ENCODE peak calls at places on chromosome 10, in five cellular contexts. One of them, this sample, is unnamed.

GRCh38 chr10:101774589-101775272 is 1.2 kb downstream of the FGF8 start:
- DNase-seq in IMR-90: no peak
- DNase-seq in PC-3: no peak
- DNase-seq in OCI-LY7: no peak
- DNase-seq in neuronal stem cell: no peak
- DNase-seq in this sample: peak

GRCh38 chr10:77599651-77600050 is 38.0 kb downstream of the KCNMA1 start:
- DNase-seq in OCI-LY7: no peak
- DNase-seq in neuronal stem cell: no peak
- DNase-seq in IMR-90: no peak
- DNase-seq in PC-3: no peak
- DNase-seq in this sample: no peak

GRCh38 chr10:29163746-29164145 is 125.1 kb upstream of the LYZL1 start:
- DNase-seq in neuronal stem cell: no peak
- DNase-seq in PC-3: peak
- DNase-seq in OCI-LY7: no peak
- DNase-seq in IMR-90: peak
- DNase-seq in this sample: no peak

GRCh38 chr10:6918305-6918704 is 338.2 kb upstream of the PRKCQ start:
- DNase-seq in neuronal stem cell: no peak
- DNase-seq in IMR-90: no peak
- DNase-seq in PC-3: no peak
- DNase-seq in OCI-LY7: peak
- DNase-seq in this sample: no peak

GRCh38 chr10:76576276-76576962 is 1061.2 kb downstream of the KCNMA1 start:
- DNase-seq in OCI-LY7: no peak
- DNase-seq in IMR-90: peak
- DNase-seq in neuronal stem cell: no peak
- DNase-seq in PC-3: no peak
- DNase-seq in this sample: peak

GRCh38 chr10:22097696-22098095 is 94.2 kb upstream of the DNAJC1 start:
- DNase-seq in neuronal stem cell: no peak
- DNase-seq in OCI-LY7: no peak
- DNase-seq in IMR-90: no peak
- DNase-seq in PC-3: no peak
- DNase-seq in this sample: no peak

GRCh38 chr10:121393522-121393921 is 204.7 kb downstream of the FGFR2 start:
- DNase-seq in OCI-LY7: no peak
- DNase-seq in IMR-90: no peak
- DNase-seq in neuronal stem cell: no peak
- DNase-seq in PC-3: no peak
- DNase-seq in this sample: no peak

GRCh38 chr10:125081931-125082330 is 78.4 kb downstream of the CTBP2 start:
- DNase-seq in IMR-90: no peak
- DNase-seq in PC-3: no peak
- DNase-seq in neuronal stem cell: no peak
- DNase-seq in OCI-LY7: no peak
- DNase-seq in this sample: no peak

GRCh38 chr10:61899045-61899444 is 2.5 kb upstream of the ARID5B start:
- DNase-seq in PC-3: peak
- DNase-seq in neuronal stem cell: no peak
- DNase-seq in OCI-LY7: peak
- DNase-seq in IMR-90: peak
- DNase-seq in this sample: peak

GRCh38 chr10:7408494-7409044 is 2.3 kb downstream of the SFMBT2 start:
- DNase-seq in IMR-90: peak
- DNase-seq in neuronal stem cell: no peak
- DNase-seq in OCI-LY7: peak
- DNase-seq in PC-3: peak
- DNase-seq in this sample: peak

GRCh38 chr10:132994371-132994796 is 52.0 kb upstream of the CFAP46 start:
- DNase-seq in PC-3: no peak
- DNase-seq in IMR-90: peak
- DNase-seq in neuronal stem cell: no peak
- DNase-seq in OCI-LY7: no peak
- DNase-seq in this sample: peak

GRCh38 chr10:28155726-28156125 is 147.1 kb downstream of the MPP7 start:
- DNase-seq in PC-3: no peak
- DNase-seq in neuronal stem cell: no peak
- DNase-seq in IMR-90: no peak
- DNase-seq in OCI-LY7: no peak
- DNase-seq in this sample: no peak

GRCh38 chr10:113480828-113481502 is 71.9 kb upstream of the HABP2 start:
- DNase-seq in IMR-90: no peak
- DNase-seq in neuronal stem cell: no peak
- DNase-seq in OCI-LY7: no peak
- DNase-seq in PC-3: peak
- DNase-seq in this sample: no peak

GRCh38 chr10:34491666-34492065 is 323.4 kb downstream of the PARD3 start:
- DNase-seq in neuronal stem cell: no peak
- DNase-seq in PC-3: peak
- DNase-seq in OCI-LY7: no peak
- DNase-seq in IMR-90: no peak
- DNase-seq in this sample: no peak

GRCh38 chr10:100519321-100520051 is at the start of gene SEC31B:
- DNase-seq in neuronal stem cell: peak
- DNase-seq in PC-3: no peak
- DNase-seq in IMR-90: no peak
- DNase-seq in OCI-LY7: no peak
- DNase-seq in this sample: peak

GRCh38 chr10:7789390-7789789 is 1.4 kb downstream of the ATP5F1C start:
- DNase-seq in OCI-LY7: no peak
- DNase-seq in PC-3: peak
- DNase-seq in neuronal stem cell: no peak
- DNase-seq in IMR-90: peak
- DNase-seq in this sample: no peak

GRCh38 chr10:3426190-3426845 is 253.7 kb upstream of the PITRM1 start:
- DNase-seq in OCI-LY7: no peak
- DNase-seq in neuronal stem cell: no peak
- DNase-seq in IMR-90: peak
- DNase-seq in PC-3: peak
- DNase-seq in this sample: peak

GRCh38 chr10:4847580-4848020 is 21.6 kb downstream of the AKR1E2 start:
- DNase-seq in neuronal stem cell: no peak
- DNase-seq in PC-3: peak
- DNase-seq in OCI-LY7: no peak
- DNase-seq in IMR-90: peak
- DNase-seq in this sample: peak

GRCh38 chr10:130354555-130354954 is 218.4 kb downstream of the GLRX3 start:
- DNase-seq in IMR-90: no peak
- DNase-seq in OCI-LY7: no peak
- DNase-seq in PC-3: no peak
- DNase-seq in neuronal stem cell: no peak
- DNase-seq in this sample: no peak

GRCh38 chr10:13971586-13972475 is 358.9 kb downstream of the FRMD4A start:
- DNase-seq in neuronal stem cell: no peak
- DNase-seq in PC-3: no peak
- DNase-seq in OCI-LY7: no peak
- DNase-seq in IMR-90: peak
- DNase-seq in this sample: peak

GRCh38 chr10:111057006-111057405 is 19.8 kb upstream of the ADRA2A start:
- DNase-seq in neuronal stem cell: no peak
- DNase-seq in OCI-LY7: no peak
- DNase-seq in PC-3: no peak
- DNase-seq in IMR-90: no peak
- DNase-seq in this sample: no peak

GRCh38 chr10:113294868-113295267 is 258.0 kb upstream of the HABP2 start:
- DNase-seq in OCI-LY7: no peak
- DNase-seq in PC-3: no peak
- DNase-seq in neuronal stem cell: no peak
- DNase-seq in IMR-90: no peak
- DNase-seq in this sample: no peak

GRCh38 chr10:70274643-70275042 is 9.2 kb downstream of the NPFFR1 start:
- DNase-seq in OCI-LY7: no peak
- DNase-seq in neuronal stem cell: no peak
- DNase-seq in PC-3: no peak
- DNase-seq in IMR-90: peak
- DNase-seq in this sample: peak

GRCh38 chr10:132523561-132524442 is 13.8 kb upstream of the INPP5A start:
- DNase-seq in OCI-LY7: no peak
- DNase-seq in neuronal stem cell: no peak
- DNase-seq in IMR-90: no peak
- DNase-seq in PC-3: no peak
- DNase-seq in this sample: no peak

GRCh38 chr10:70849582-70850016 is 33.9 kb downstream of the SGPL1 start:
- DNase-seq in IMR-90: peak
- DNase-seq in OCI-LY7: no peak
- DNase-seq in neuronal stem cell: no peak
- DNase-seq in PC-3: peak
- DNase-seq in this sample: peak

GRCh38 chr10:32958992-32959703 is 1.1 kb upstream of the ITGB1 start:
- DNase-seq in neuronal stem cell: no peak
- DNase-seq in OCI-LY7: no peak
- DNase-seq in PC-3: peak
- DNase-seq in IMR-90: no peak
- DNase-seq in this sample: no peak

GRCh38 chr10:58982470-58983239 is 193.8 kb upstream of the PHYHIPL start:
- DNase-seq in OCI-LY7: no peak
- DNase-seq in PC-3: no peak
- DNase-seq in neuronal stem cell: no peak
- DNase-seq in IMR-90: no peak
- DNase-seq in this sample: no peak

DNA sequence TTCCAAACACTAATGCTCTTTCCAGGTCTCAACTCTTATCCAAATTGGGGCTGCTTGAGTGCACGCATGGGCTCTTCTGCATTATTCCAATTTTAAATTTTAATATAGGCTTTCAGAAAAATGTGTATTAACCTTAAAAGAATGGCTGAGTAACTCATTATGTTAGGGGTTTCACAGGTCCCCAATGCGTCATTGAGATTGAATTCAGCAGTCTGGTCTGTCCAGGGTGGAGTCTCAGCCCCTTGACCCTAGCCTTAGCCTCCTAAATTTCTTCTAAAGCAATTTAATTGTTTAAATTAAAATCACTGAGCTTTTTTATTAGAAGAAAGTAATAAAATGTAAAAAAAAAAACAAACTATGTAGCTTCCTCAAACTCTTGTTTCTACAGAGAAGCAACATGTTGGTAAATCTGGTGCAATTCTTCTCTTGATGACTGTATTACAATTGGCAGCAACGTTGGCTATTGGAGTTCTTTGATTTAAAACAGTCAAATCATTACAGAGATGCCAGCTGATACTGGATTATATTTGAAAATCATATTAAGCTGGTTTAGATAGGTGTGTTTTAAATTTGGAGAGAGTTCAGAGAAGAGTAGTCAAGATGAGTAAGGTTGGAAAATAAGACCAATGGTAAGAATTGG is 170.5 kb downstream of the DKK1 start:
- DNase-seq in PC-3: no peak
- DNase-seq in neuronal stem cell: no peak
- DNase-seq in OCI-LY7: no peak
- DNase-seq in IMR-90: no peak
- DNase-seq in this sample: no peak
- H2AFZ ChIP-seq in PC-3: peak
- H2AFZ ChIP-seq in neuronal stem cell: no peak
- H2AFZ ChIP-seq in OCI-LY7: no peak
- H2AFZ ChIP-seq in IMR-90: no peak
- H2AFZ ChIP-seq in this sample: no peak

DNA sequence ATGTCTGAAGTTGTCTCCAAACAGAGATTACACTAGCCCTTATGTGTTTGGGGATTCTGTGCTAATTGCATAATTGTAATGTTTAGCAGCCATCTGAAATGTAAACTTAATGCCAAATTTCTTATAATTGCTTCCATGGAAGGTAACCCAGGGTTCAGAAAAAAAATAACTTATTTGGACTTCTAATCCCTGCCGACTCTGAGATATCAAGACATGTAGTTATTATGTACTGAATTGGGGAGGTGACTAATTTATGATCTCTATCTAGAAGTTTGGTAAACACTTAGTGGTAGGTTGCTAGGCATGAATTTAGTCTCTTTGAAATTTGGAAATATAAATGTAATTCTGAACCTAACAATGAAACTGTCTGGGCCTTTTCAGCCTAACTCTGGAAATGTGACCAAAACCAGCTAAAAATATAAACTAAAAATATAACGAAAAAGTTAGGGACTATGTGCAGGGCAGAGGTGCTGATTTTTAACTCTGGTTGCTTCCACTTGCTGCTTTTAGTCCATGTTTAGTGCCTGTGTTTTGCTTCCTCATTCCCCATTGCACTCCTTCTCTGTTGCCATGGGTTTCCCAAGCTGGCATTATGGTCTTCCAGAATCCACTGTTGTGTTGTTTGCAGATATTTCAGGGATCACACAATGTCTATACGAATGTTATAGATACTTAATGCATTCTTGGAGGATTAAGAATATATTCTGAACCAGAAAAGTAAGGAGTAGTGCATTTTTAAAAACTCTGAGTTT is 54.8 kb downstream of the MCU start:
- DNase-seq in OCI-LY7: no peak
- DNase-seq in neuronal stem cell: no peak
- DNase-seq in PC-3: no peak
- DNase-seq in IMR-90: no peak
- DNase-seq in this sample: no peak
- H2AFZ ChIP-seq in OCI-LY7: no peak
- H2AFZ ChIP-seq in neuronal stem cell: no peak
- H2AFZ ChIP-seq in PC-3: no peak
- H2AFZ ChIP-seq in IMR-90: no peak
- H2AFZ ChIP-seq in this sample: no peak

GRCh38 chr10:127564644-127565043 is 15.5 kb downstream of the NPS start:
- DNase-seq in PC-3: no peak
- DNase-seq in OCI-LY7: no peak
- DNase-seq in IMR-90: no peak
- DNase-seq in neuronal stem cell: no peak
- DNase-seq in this sample: no peak

GRCh38 chr10:127563718-127564553 is 14.8 kb downstream of the NPS start:
- DNase-seq in IMR-90: no peak
- DNase-seq in PC-3: peak
- DNase-seq in OCI-LY7: peak
- DNase-seq in neuronal stem cell: no peak
- DNase-seq in this sample: no peak

GRCh38 chr10:127569210-127569609 is 20.1 kb downstream of the NPS start:
- DNase-seq in IMR-90: no peak
- DNase-seq in PC-3: no peak
- DNase-seq in neuronal stem cell: no peak
- DNase-seq in OCI-LY7: no peak
- DNase-seq in this sample: no peak

GRCh38 chr10:127570036-127570435 is 20.9 kb downstream of the NPS start:
- DNase-seq in OCI-LY7: no peak
- DNase-seq in neuronal stem cell: no peak
- DNase-seq in PC-3: no peak
- DNase-seq in IMR-90: no peak
- DNase-seq in this sample: no peak

DNA sequence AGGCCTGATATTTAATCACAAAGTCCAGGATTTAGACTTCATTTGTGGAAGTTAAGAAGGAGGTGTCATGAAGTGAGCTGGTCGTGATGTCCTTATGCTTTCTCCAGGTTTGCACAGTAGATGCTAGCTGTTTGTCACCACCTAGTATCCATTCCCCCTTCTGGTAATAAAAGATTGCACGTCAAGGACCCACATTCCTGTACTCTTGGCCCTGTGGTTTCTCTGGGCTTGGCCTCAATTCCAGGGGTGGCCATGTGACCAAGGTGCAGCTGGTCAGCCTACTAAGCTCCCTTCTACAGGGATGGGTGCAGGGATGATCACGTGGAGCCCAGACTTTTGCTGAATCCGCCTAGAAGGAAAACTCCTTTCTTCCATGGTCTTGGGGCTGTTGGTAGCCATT is 16.5 kb downstream of the NPS start:
- DNase-seq in IMR-90: no peak
- DNase-seq in PC-3: no peak
- DNase-seq in neuronal stem cell: no peak
- DNase-seq in OCI-LY7: no peak
- DNase-seq in this sample: no peak
- H2AFZ ChIP-seq in IMR-90: no peak
- H2AFZ ChIP-seq in PC-3: no peak
- H2AFZ ChIP-seq in neuronal stem cell: no peak
- H2AFZ ChIP-seq in OCI-LY7: no peak
- H2AFZ ChIP-seq in this sample: no peak

GRCh38 chr10:98310721-98311120 is 42.7 kb upstream of the LOXL4 start:
- DNase-seq in OCI-LY7: no peak
- DNase-seq in IMR-90: no peak
- DNase-seq in PC-3: no peak
- DNase-seq in neuronal stem cell: no peak
- DNase-seq in this sample: no peak
- H2AFZ ChIP-seq in OCI-LY7: no peak
- H2AFZ ChIP-seq in IMR-90: no peak
- H2AFZ ChIP-seq in PC-3: no peak
- H2AFZ ChIP-seq in neuronal stem cell: no peak
- H2AFZ ChIP-seq in this sample: no peak

This sample was measured in osteoblast.